ENCODE peak calls at places on chromosome 6, in seven cellular contexts. Y is kidney glomerular epithelial cell, M is GM23248, N is H54, K is HTR-8/SVneo, R is OCI-LY7, J is T-helper 1 cell. E is an unnamed sample.

GRCh38 chr6:20811112-20811746 is 277.0 kb downstream of the CDKAL1 start:
- DNase-seq in M (peak), Y (peak), K (peak), N (peak), R (no peak), J (no peak), E (peak)

GRCh38 chr6:17178301-17178700 is 76.5 kb downstream of the STMND1 start:
- DNase-seq in M (no peak), R (no peak), K (no peak), Y (no peak), N (no peak), J (no peak), E (no peak)

GRCh38 chr6:88422831-88423230 is 256.7 kb upstream of the CNR1 start:
- DNase-seq in K (no peak), R (no peak), J (no peak), Y (no peak), M (peak), N (no peak), E (no peak)

GRCh38 chr6:11944111-11944510 is 68.0 kb upstream of the HIVEP1 start:
- DNase-seq in Y (no peak), N (no peak), R (no peak), M (no peak), J (no peak), K (no peak), E (no peak)

GRCh38 chr6:36984581-36985383 is 1.2 kb downstream of the MTCH1 start:
- DNase-seq in N (peak), M (peak), K (peak), Y (no peak), J (peak), R (no peak), E (peak)

GRCh38 chr6:36130672-36131516 is 581 bp downstream of the MAPK13 start:
- DNase-seq in M (peak), R (no peak), J (peak), K (no peak), Y (no peak), N (no peak), E (no peak)

GRCh38 chr6:131062245-131063027 is 609 bp downstream of the EPB41L2 start:
- DNase-seq in M (peak), R (peak), N (peak), J (peak), K (no peak), Y (no peak), E (peak)

GRCh38 chr6:106154326-106154725 is 68.2 kb downstream of the PRDM1 start:
- DNase-seq in N (no peak), M (no peak), Y (no peak), R (no peak), K (no peak), J (no peak), E (no peak)

GRCh38 chr6:98977606-98978292 is 30.0 kb upstream of the FBXL4 start:
- DNase-seq in R (no peak), Y (no peak), J (no peak), K (no peak), M (no peak), N (no peak), E (no peak)

GRCh38 chr6:2194643-2195042 is 50.8 kb downstream of the GMDS start:
- DNase-seq in R (no peak), K (no peak), M (no peak), J (no peak), N (no peak), Y (no peak), E (no peak)

GRCh38 chr6:153074761-153075160 is 56.3 kb downstream of the RGS17 start:
- DNase-seq in Y (no peak), R (no peak), N (no peak), J (no peak), K (no peak), M (no peak), E (peak)